ENCODE peak calls at places on chromosomes 2 and 18, in ten cellular contexts. R is spleen, Q is stomach, P is upper lobe of left lung, N is endothelial cell of umbilical vein, S is HCT116, W is breast epithelium, G is transverse colon, L is GM23338, F is K562. C is an unnamed sample.

GRCh38 chr18:7221424-7222155 is 9.3 kb upstream of the LRRC30 start:
- DNase-seq in R (no peak), Q (no peak), P (no peak), N (peak), S (peak), W (no peak), G (peak), L (peak), F (peak), C (no peak)

GRCh38 chr18:59742325-59743111 is 45.3 kb upstream of the CCBE1 start:
- DNase-seq in R (no peak), Q (no peak), P (no peak), N (no peak), S (no peak), W (no peak), G (no peak), L (no peak), F (no peak), C (no peak)

GRCh38 chr2:193895226-193895625 is 1700.5 kb upstream of the TMEFF2 start:
- DNase-seq in R (no peak), Q (no peak), P (no peak), N (peak), S (no peak), W (no peak), G (no peak), L (no peak), F (no peak), C (no peak)

GRCh38 chr2:232577841-232578240 is 27.4 kb downstream of the EIF4E2 start:
- DNase-seq in R (no peak), Q (no peak), P (no peak), N (no peak), S (no peak), W (peak), G (no peak), L (no peak), F (no peak), C (no peak)

GRCh38 chr18:36831139-36831538 is 2.2 kb downstream of the KIAA1328 start:
- DNase-seq in R (no peak), Q (no peak), P (no peak), N (peak), S (no peak), W (no peak), G (no peak), L (no peak), F (no peak), C (no peak)

GRCh38 chr2:239934571-239935171 is 90.5 kb downstream of the NDUFA10 start:
- DNase-seq in R (peak), Q (peak), P (no peak), N (peak), S (peak), W (no peak), G (peak), L (peak), F (peak), C (peak)

GRCh38 chr2:43043471-43043870 is 182.9 kb downstream of the ZFP36L2 start:
- DNase-seq in R (peak), Q (no peak), P (no peak), N (no peak), S (no peak), W (no peak), G (no peak), L (no peak), F (no peak), C (peak)

GRCh38 chr18:47983946-47984345 is 53.5 kb upstream of the SMAD2 start:
- DNase-seq in R (no peak), Q (no peak), P (no peak), N (no peak), S (no peak), W (no peak), G (no peak), L (no peak), F (no peak), C (no peak)

GRCh38 chr2:158546412-158547144 is 89.8 kb downstream of the PKP4 start:
- DNase-seq in R (no peak), Q (no peak), P (no peak), N (no peak), S (no peak), W (no peak), G (no peak), L (no peak), F (peak), C (no peak)

GRCh38 chr18:56645415-56646016 is 5.6 kb upstream of the WDR7 start:
- DNase-seq in R (no peak), Q (no peak), P (no peak), N (peak), S (peak), W (no peak), G (no peak), L (peak), F (no peak), C (no peak)
- TF ChIP-seq CTCF in R (peak), Q (no peak), P (peak), N (peak), S (no peak), W (no peak), G (peak), L (peak), F (peak), C (peak)

DNA sequence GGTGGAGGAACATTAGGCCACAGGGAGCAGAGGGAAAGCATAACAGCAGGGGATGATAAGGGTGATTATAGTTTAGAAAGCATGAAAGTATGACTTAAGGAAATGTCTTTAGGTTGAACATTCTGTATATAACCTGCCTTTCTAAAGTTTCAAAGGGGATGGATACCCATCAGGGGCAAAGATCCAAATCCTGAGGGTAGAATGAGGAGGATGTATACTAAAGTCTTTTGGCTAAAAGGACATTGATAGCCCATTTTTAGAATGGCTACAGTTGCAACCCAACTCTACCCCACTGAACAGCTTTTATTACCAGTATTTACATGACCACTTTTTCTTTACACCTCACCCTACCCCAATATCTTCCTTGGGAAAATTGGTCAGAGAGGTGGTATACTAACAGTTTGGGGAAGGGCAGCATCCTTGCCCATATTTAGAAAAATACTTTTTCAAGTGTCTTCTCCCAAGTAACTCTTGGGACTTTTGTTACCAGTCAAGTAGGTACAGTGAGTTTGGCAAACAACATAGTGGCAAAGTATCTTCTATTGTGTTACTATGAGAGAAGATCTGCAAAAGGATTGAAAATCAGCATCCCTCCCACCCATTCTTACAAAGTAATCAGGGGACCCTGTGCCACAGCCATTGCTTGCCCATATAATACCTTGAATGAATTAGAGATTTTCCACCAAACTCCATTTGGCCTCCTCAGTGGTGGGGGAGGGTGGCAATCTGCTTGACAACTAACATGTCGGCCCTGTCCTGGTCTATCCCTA is 8.3 kb downstream of the MAT2A start:
- DNase-seq in R (no peak), Q (no peak), P (no peak), N (no peak), S (no peak), W (no peak), G (no peak), L (no peak), F (no peak), C (no peak)
- TF ChIP-seq POLR2AphosphoS5 in R (no peak), Q (no peak), P (no peak), N (no peak), S (peak), W (no peak), G (peak), L (no peak), F (no peak), C (peak)

GRCh38 chr2:177221534-177221933 is 8.9 kb downstream of the HNRNPA3 start:
- DNase-seq in R (no peak), Q (no peak), P (no peak), N (no peak), S (no peak), W (no peak), G (no peak), L (no peak), F (no peak), C (no peak)
- H3K27ac ChIP-seq in R (peak), Q (no peak), P (no peak), N (no peak), S (no peak), W (no peak), G (no peak), L (peak), F (no peak), C (no peak)

GRCh38 chr18:43485565-43485964 is 208.3 kb upstream of the SYT4 start:
- DNase-seq in R (no peak), Q (peak), P (no peak), N (no peak), S (no peak), W (no peak), G (no peak), L (no peak), F (no peak), C (no peak)
- TF ChIP-seq CTCF in R (no peak), Q (no peak), P (no peak), N (no peak), S (no peak), W (no peak), G (no peak), L (no peak), F (no peak), C (no peak)

DNA sequence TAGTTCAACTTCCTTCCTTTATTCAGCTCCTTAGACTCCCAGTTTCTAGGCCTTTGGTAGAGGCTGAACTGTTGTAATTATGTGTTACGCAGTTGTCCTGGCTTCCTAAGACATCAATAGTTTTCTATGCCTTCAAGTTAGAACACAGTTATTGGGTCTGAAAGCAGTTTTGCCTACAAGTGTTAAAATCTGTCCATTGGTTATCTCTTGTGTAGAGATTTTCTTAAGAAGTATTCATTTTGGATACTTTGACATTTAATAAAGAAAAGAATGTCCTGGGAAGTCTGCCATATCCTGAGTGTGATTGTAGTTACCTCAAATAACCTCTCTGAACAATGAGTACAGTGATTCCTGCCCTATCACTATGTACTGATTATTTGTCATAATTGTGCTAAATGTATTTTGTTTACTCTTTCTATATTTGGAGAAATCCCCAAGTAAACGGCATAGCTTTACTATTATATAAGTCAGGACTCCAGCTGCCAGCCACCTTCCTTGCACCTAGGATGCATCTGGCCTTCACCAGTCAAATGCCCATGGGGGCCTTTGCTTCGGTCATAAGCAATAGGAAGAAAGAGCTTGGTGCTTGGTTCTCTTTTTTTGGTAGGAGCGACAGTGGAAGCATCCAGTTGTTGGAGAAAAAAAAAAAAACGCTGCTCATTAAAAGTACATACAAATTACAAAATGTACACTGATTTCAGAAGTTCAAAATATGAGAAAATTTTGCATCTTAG is 449.5 kb upstream of the PKDCC start:
- DNase-seq in R (no peak), Q (no peak), P (no peak), N (peak), S (no peak), W (peak), G (no peak), L (no peak), F (no peak), C (no peak)
- TF ChIP-seq POLR2AphosphoS5 in R (no peak), Q (no peak), P (no peak), N (no peak), S (no peak), W (no peak), G (no peak), L (no peak), F (no peak), C (no peak)

GRCh38 chr2:127786048-127786809 is 24.7 kb downstream of the WDR33 start:
- DNase-seq in R (no peak), Q (no peak), P (no peak), N (no peak), S (no peak), W (no peak), G (no peak), L (no peak), F (no peak), C (no peak)
- H3K27ac ChIP-seq in R (no peak), Q (no peak), P (no peak), N (no peak), S (no peak), W (no peak), G (no peak), L (no peak), F (no peak), C (no peak)

DNA sequence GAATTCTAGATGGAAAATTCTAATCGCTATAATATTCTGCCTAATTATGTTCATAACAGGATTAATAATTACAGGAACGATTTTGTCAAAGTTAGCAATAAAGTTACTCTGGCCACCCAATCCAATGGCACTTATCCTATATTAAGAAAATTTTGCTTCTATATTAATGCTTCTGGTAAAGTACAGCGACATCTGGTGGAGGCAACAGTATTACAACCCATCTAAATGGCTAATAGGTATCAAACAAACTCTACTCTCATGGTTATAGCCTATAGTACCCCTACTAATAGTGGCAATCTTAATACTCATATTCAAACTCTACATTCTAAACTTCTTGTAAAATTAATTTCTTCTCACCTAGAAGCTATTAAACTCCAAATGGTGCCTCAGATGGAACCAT is 1084.7 kb upstream of the LRRTM1 start:
- DNase-seq in R (no peak), Q (no peak), P (no peak), N (no peak), S (peak), W (no peak), G (no peak), L (no peak), F (peak), C (no peak)
- TF ChIP-seq CTCF in R (no peak), Q (no peak), P (no peak), N (no peak), S (no peak), W (no peak), G (no peak), L (no peak), F (peak), C (no peak)

GRCh38 chr2:230170532-230170931 is 49.3 kb downstream of the SP110 start:
- DNase-seq in R (no peak), Q (peak), P (no peak), N (peak), S (no peak), W (no peak), G (peak), L (no peak), F (no peak), C (no peak)
- TF ChIP-seq POLR2AphosphoS5 in R (no peak), Q (no peak), P (peak), N (peak), S (no peak), W (peak), G (peak), L (no peak), F (no peak), C (peak)

GRCh38 chr2:127520424-127520823 is 5.9 kb downstream of the IWS1 start:
- DNase-seq in R (no peak), Q (no peak), P (no peak), N (no peak), S (no peak), W (no peak), G (no peak), L (no peak), F (no peak), C (no peak)

GRCh38 chr2:127515383-127515915 is 10.8 kb downstream of the IWS1 start:
- DNase-seq in R (no peak), Q (no peak), P (no peak), N (no peak), S (no peak), W (no peak), G (no peak), L (peak), F (no peak), C (no peak)

GRCh38 chr2:127514485-127514884 is 11.8 kb downstream of the IWS1 start:
- DNase-seq in R (no peak), Q (no peak), P (peak), N (no peak), S (no peak), W (no peak), G (no peak), L (peak), F (no peak), C (no peak)

GRCh38 chr2:127516031-127516430 is 10.3 kb downstream of the IWS1 start:
- DNase-seq in R (no peak), Q (no peak), P (peak), N (no peak), S (no peak), W (peak), G (peak), L (no peak), F (no peak), C (peak)

DNA sequence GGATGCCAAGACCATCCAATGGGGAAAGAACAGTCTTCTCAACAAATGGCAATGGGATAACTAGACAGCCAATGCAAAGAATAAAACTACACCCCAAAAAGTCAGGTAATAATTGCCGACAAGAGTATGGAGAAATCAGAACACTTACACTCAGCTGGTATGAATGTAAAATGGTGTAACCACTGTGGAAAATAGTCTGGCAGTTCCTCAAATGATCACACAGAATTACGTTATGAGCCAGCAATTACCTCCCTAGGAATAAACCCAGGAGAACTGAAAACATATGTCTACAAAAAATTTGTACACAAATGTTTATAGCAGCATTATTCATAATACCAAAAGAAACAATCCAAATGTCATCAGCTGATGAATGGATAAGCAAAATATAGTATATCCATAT is 8.8 kb downstream of the IWS1 start:
- DNase-seq in R (no peak), Q (no peak), P (no peak), N (no peak), S (no peak), W (no peak), G (no peak), L (no peak), F (no peak), C (no peak)
- H3K27ac ChIP-seq in R (no peak), Q (no peak), P (no peak), N (no peak), S (no peak), W (no peak), G (no peak), L (no peak), F (no peak), C (no peak)

DNA sequence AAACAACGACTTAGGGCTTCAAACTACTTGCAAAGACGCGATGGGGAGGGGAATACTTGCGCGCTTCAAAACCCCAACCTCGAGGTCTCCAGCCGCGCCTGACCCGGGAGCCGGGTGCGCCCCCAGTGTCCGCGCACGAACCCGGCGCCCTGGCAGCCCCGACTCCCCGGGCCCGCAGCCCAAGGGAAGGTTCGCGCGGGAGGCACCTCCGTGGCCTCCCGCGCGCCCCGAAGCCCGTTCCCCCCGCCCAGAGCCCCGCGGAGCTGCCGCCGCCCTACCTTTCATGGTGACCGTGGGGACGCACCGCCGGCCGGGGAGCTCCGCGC is 308 bp downstream of the COLEC12 start:
- DNase-seq in R (no peak), Q (no peak), P (no peak), N (no peak), S (no peak), W (no peak), G (no peak), L (peak), F (no peak), C (peak)
- TF ChIP-seq CTCF in R (no peak), Q (no peak), P (no peak), N (peak), S (no peak), W (no peak), G (no peak), L (peak), F (no peak), C (no peak)

C was measured in sigmoid colon.